ENCODE peak calls at places on chromosomes 12 and 14, in six cellular contexts. U is astrocyte of the cerebellum, H is HTR-8/SVneo, S is progenitor cell of endocrine pancreas, F is LoVo, E is globus pallidus. V is an unnamed sample.

GRCh38 chr12:52945389-52946232 is 3.3 kb upstream of the KRT18 start:
- DNase-seq in S (peak), U (no peak), F (peak), H (peak), E (no peak), V (peak)

GRCh38 chr14:88310021-88310420 is 13.0 kb downstream of the KCNK10 start:
- DNase-seq in S (no peak), H (no peak), F (no peak), E (no peak), U (no peak), V (no peak)

GRCh38 chr12:109228664-109229063 is 80.4 kb downstream of the FOXN4 start:
- DNase-seq in U (no peak), E (no peak), H (no peak), S (no peak), F (no peak), V (no peak)

GRCh38 chr12:50862316-50862715 is 19.6 kb downstream of the TMPRSS12 start:
- DNase-seq in F (peak), S (no peak), H (peak), U (no peak), E (no peak), V (no peak)

GRCh38 chr14:75487155-75487671 is 35.1 kb upstream of the BATF start:
- DNase-seq in H (no peak), S (no peak), U (no peak), F (peak), E (no peak), V (no peak)

GRCh38 chr12:112807452-112807851 is 15.9 kb downstream of the RPH3A start:
- DNase-seq in F (no peak), S (no peak), E (no peak), U (no peak), H (no peak), V (no peak)

GRCh38 chr14:79842270-79842669 is 369.0 kb downstream of the DIO2 start:
- DNase-seq in S (no peak), E (no peak), F (no peak), H (peak), U (peak), V (peak)

GRCh38 chr12:114285554-114285953 is 120.4 kb downstream of the TBX5 start:
- DNase-seq in E (no peak), H (no peak), S (no peak), F (no peak), U (no peak), V (no peak)

GRCh38 chr12:114213055-114213561 is 192.8 kb downstream of the TBX5 start:
- DNase-seq in S (no peak), H (no peak), F (no peak), U (no peak), E (peak), V (no peak)

GRCh38 chr12:2922329-2922728 is 31.6 kb downstream of the TULP3 start:
- DNase-seq in F (no peak), U (no peak), H (no peak), E (no peak), S (no peak), V (no peak)

GRCh38 chr12:124994435-124994975 is 1.1 kb downstream of the BRI3BP start:
- DNase-seq in H (no peak), E (no peak), U (no peak), F (peak), S (no peak), V (no peak)

GRCh38 chr14:23569443-23570151 is 2.0 kb upstream of the AP1G2 start:
- DNase-seq in F (no peak), U (no peak), E (no peak), S (no peak), H (no peak), V (no peak)

GRCh38 chr14:103144085-103144484 is 20.8 kb downstream of the TNFAIP2 start:
- DNase-seq in H (no peak), E (no peak), F (peak), U (no peak), S (no peak), V (no peak)

GRCh38 chr12:12379831-12380730 is 23.2 kb downstream of the BORCS5 start:
- DNase-seq in H (no peak), U (no peak), S (no peak), E (no peak), F (no peak), V (no peak)

GRCh38 chr14:56963381-56963780 is 153.1 kb upstream of the OTX2 start:
- DNase-seq in F (no peak), H (no peak), U (no peak), E (no peak), S (no peak), V (no peak)

GRCh38 chr14:101360045-101360931 is 201.0 kb upstream of the DIO3 start:
- DNase-seq in U (no peak), H (no peak), S (no peak), F (no peak), E (no peak), V (peak)

GRCh38 chr12:30067156-30067555 is 283.4 kb upstream of the TMTC1 start:
- DNase-seq in S (no peak), E (no peak), H (no peak), U (no peak), F (no peak), V (no peak)

GRCh38 chr12:72057330-72057911 is 118.8 kb downstream of the TPH2 start:
- DNase-seq in F (peak), S (no peak), E (no peak), U (no peak), H (peak), V (no peak)

GRCh38 chr12:7145671-7146070 is 15.5 kb downstream of the CLSTN3 start:
- DNase-seq in H (no peak), S (no peak), F (no peak), U (no peak), E (no peak), V (no peak)

GRCh38 chr12:123972448-123973401 is at the start of the genes CCDC92 and ZNF664:
- DNase-seq in S (peak), H (peak), F (peak), E (peak), U (peak), V (peak)

GRCh38 chr14:59631237-59631636 is 54.6 kb upstream of the CCDC175 start:
- DNase-seq in F (no peak), U (no peak), S (no peak), E (no peak), H (no peak), V (no peak)

GRCh38 chr12:43057561-43057960 is 468.0 kb upstream of the PRICKLE1 start:
- DNase-seq in S (no peak), F (no peak), U (peak), H (no peak), E (no peak), V (no peak)

GRCh38 chr12:47800582-47800981 is 19.1 kb downstream of the HDAC7 start:
- DNase-seq in F (no peak), E (no peak), S (no peak), H (no peak), U (no peak), V (no peak)

GRCh38 chr12:94516985-94517384 is 57.3 kb upstream of the CEP83 start:
- DNase-seq in F (no peak), U (no peak), H (no peak), E (peak), S (no peak), V (no peak)

GRCh38 chr12:26471560-26471959 is 276.2 kb downstream of the SSPN start:
- DNase-seq in S (no peak), E (peak), U (peak), F (no peak), H (no peak), V (no peak)

GRCh38 chr14:89673499-89674225 is 256.6 kb upstream of the FOXN3 start:
- DNase-seq in U (no peak), E (no peak), H (no peak), F (no peak), S (no peak), V (no peak)

GRCh38 chr14:103408491-103409155 is 23.4 kb downstream of the MARK3 start:
- DNase-seq in F (no peak), E (no peak), S (no peak), U (no peak), H (no peak), V (no peak)

GRCh38 chr12:54017027-54017788 is 8.4 kb downstream of the HOXC8 start:
- DNase-seq in S (no peak), H (no peak), U (no peak), F (peak), E (no peak), V (no peak)

V was measured in upper lobe of left lung.